ENCODE peak calls at places on chromosomes 2 and 18, in six cellular contexts. G is GM23248, Z is HCT116, R is GM23338, A is neural progenitor cell, S is MM.1S. B is an unnamed sample.
A peak's percentile ranks its signal among the peaks of the same experiment; 100 is the strongest.

GRCh38 chr2:106284255-106284654 is 90.2 kb upstream of the UXS1 start:
- DNase-seq in G (no peak), Z (no peak), R (no peak), A (no peak), S (no peak), B (no peak)

GRCh38 chr2:172927381-172928357 is 148.0 kb upstream of the MAP3K20 start:
- DNase-seq in G (peak; percentile 70), Z (no peak), R (no peak), A (no peak), S (peak; percentile 38), B (peak; percentile 58)

GRCh38 chr2:109702250-109702985 is 88.3 kb downstream of the SOWAHC start:
- DNase-seq in G (peak; percentile 93), Z (peak; percentile 22), R (no peak), A (no peak), S (no peak), B (no peak)

GRCh38 chr2:151991010-151991409 is 107.8 kb downstream of the CACNB4 start:
- DNase-seq in G (no peak), Z (no peak), R (no peak), A (no peak), S (no peak), B (no peak)

GRCh38 chr2:180644709-180645108 is 335.7 kb upstream of the UBE2E3 start:
- DNase-seq in G (peak; percentile 71), Z (no peak), R (no peak), A (no peak), S (no peak), B (no peak)

GRCh38 chr2:10912076-10912731 is 470 bp downstream of the KCNF1 start:
- DNase-seq in G (peak; percentile 42), Z (no peak), R (peak; percentile 37), A (peak; percentile 35), S (no peak), B (peak; percentile 26)

GRCh38 chr2:165655653-165656052 is 138.4 kb downstream of the GALNT3 start:
- DNase-seq in G (no peak), Z (no peak), R (no peak), A (no peak), S (no peak), B (no peak)

GRCh38 chr2:191012845-191013616 is 940 bp downstream of the STAT1 start:
- DNase-seq in G (peak; percentile 58), Z (no peak), R (no peak), A (no peak), S (no peak), B (peak; percentile 30)

GRCh38 chr2:197171582-197171981 is 139.0 kb downstream of the ANKRD44 start:
- DNase-seq in G (no peak), Z (no peak), R (no peak), A (no peak), S (no peak), B (no peak)

GRCh38 chr2:160657206-160657605 is 163.6 kb upstream of the RBMS1 start:
- DNase-seq in G (peak; percentile 64), Z (no peak), R (no peak), A (peak; percentile 26), S (no peak), B (no peak)
- TF ChIP-seq EZH2phosphoT487 in G (no peak), Z (no peak), R (no peak), A (no peak), S (no peak), B (no peak)

GRCh38 chr2:174338626-174339570 is 4.1 kb downstream of the SP9 start:
- DNase-seq in G (no peak), Z (no peak), R (peak; percentile 87), A (peak; percentile 79), S (no peak), B (no peak)

GRCh38 chr2:174341301-174341994 is 6.7 kb downstream of the SP9 start:
- DNase-seq in G (peak; percentile 86), Z (peak; percentile 58), R (peak; percentile 81), A (peak; percentile 91), S (peak; percentile 89), B (peak; percentile 92)

GRCh38 chr2:174340400-174341300 is 5.9 kb downstream of the SP9 start:
- DNase-seq in G (no peak), Z (no peak), R (peak; percentile 72), A (peak; percentile 85), S (no peak), B (peak; percentile 27)

GRCh38 chr2:174339571-174339966 is 4.8 kb downstream of the SP9 start:
- DNase-seq in G (no peak), Z (no peak), R (no peak), A (no peak), S (no peak), B (no peak)

DNA sequence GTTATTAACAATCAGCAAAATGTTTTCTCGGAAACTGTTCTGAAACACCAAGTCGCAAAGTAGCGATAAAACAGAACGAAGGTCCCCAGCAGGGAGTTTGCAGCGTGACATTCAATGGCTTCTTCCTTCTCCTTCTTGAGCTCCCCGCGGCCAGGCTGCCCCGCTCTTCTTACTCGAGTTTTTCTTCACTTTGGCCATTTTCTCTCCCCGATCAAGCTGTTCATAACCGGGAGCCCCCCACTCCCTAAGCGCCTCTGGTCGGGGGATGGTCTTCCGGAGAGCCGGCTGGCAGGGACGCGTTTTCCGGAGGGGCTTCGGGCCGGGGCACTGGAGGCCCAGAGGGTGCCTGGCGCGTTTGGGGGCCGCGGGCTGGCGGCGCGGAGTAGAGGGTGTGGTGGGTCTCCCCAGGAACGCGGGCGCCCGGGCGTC is 5.2 kb downstream of the SP9 start:
- DNase-seq in G (no peak), Z (no peak), R (peak; percentile 53), A (peak; percentile 67), S (no peak), B (no peak)
- TF ChIP-seq EZH2 in G (no peak), Z (no peak), R (peak; percentile 95), A (peak; percentile 88), S (no peak), B (peak; percentile 100)

GRCh38 chr18:61419763-61420162 is 86.5 kb downstream of the CDH20 start:
- DNase-seq in G (no peak), Z (no peak), R (no peak), A (no peak), S (no peak), B (no peak)
- TF ChIP-seq EZH2phosphoT487 in G (no peak), Z (no peak), R (no peak), A (no peak), S (no peak), B (no peak)

GRCh38 chr2:237279012-237279768 is 134.8 kb downstream of the COL6A3 start:
- DNase-seq in G (peak; percentile 13), Z (no peak), R (no peak), A (no peak), S (no peak), B (no peak)
- TF ChIP-seq EZH2 in G (no peak), Z (no peak), R (no peak), A (no peak), S (no peak), B (no peak)

GRCh38 chr2:110978871-110979833 is 141.6 kb upstream of the BCL2L11 start:
- DNase-seq in G (no peak), Z (no peak), R (no peak), A (no peak), S (no peak), B (no peak)
- TF ChIP-seq EZH2phosphoT487 in G (no peak), Z (no peak), R (no peak), A (no peak), S (no peak), B (no peak)

GRCh38 chr18:25351280-25351772 is 640 bp downstream of the ZNF521 start:
- DNase-seq in G (peak; percentile 40), Z (no peak), R (no peak), A (peak; percentile 55), S (peak; percentile 17), B (no peak)

GRCh38 chr18:25349926-25350560 is 1.9 kb downstream of the ZNF521 start:
- DNase-seq in G (peak; percentile 64), Z (no peak), R (peak; percentile 68), A (peak; percentile 74), S (peak; percentile 33), B (peak; percentile 31)

GRCh38 chr18:25350561-25351201 is 1.3 kb downstream of the ZNF521 start:
- DNase-seq in G (peak; percentile 84), Z (no peak), R (peak; percentile 44), A (peak; percentile 74), S (peak; percentile 84), B (peak; percentile 70)

GRCh38 chr18:25348361-25349130 is 3.4 kb downstream of the ZNF521 start:
- DNase-seq in G (no peak), Z (no peak), R (no peak), A (no peak), S (no peak), B (no peak)

GRCh38 chr18:25349131-25349925 is 2.6 kb downstream of the ZNF521 start:
- DNase-seq in G (peak; percentile 72), Z (no peak), R (peak; percentile 67), A (peak; percentile 72), S (peak; percentile 41), B (peak; percentile 31)
- TF ChIP-seq EZH2 in G (no peak), Z (no peak), R (peak; percentile 49), A (no peak), S (no peak), B (peak; percentile 51)

GRCh38 chr2:175709248-175709647 is 292.8 kb downstream of the LNPK start:
- DNase-seq in G (no peak), Z (no peak), R (peak; percentile 23), A (no peak), S (no peak), B (no peak)
- TF ChIP-seq EZH2phosphoT487 in G (no peak), Z (no peak), R (no peak), A (no peak), S (no peak), B (no peak)

GRCh38 chr2:118842687-118843491 is 4.6 kb downstream of the EN1 start:
- DNase-seq in G (no peak), Z (no peak), R (peak; percentile 64), A (peak; percentile 64), S (no peak), B (no peak)

GRCh38 chr2:118843492-118844132 is 3.8 kb downstream of the EN1 start:
- DNase-seq in G (no peak), Z (no peak), R (no peak), A (peak; percentile 27), S (no peak), B (no peak)

GRCh38 chr2:118845843-118846666 is 1.4 kb downstream of the EN1 start:
- DNase-seq in G (peak; percentile 77), Z (no peak), R (peak; percentile 57), A (peak; percentile 54), S (no peak), B (no peak)

GRCh38 chr2:118845005-118845842 is 2.2 kb downstream of the EN1 start:
- DNase-seq in G (peak; percentile 76), Z (no peak), R (peak; percentile 51), A (peak; percentile 59), S (no peak), B (no peak)

DNA sequence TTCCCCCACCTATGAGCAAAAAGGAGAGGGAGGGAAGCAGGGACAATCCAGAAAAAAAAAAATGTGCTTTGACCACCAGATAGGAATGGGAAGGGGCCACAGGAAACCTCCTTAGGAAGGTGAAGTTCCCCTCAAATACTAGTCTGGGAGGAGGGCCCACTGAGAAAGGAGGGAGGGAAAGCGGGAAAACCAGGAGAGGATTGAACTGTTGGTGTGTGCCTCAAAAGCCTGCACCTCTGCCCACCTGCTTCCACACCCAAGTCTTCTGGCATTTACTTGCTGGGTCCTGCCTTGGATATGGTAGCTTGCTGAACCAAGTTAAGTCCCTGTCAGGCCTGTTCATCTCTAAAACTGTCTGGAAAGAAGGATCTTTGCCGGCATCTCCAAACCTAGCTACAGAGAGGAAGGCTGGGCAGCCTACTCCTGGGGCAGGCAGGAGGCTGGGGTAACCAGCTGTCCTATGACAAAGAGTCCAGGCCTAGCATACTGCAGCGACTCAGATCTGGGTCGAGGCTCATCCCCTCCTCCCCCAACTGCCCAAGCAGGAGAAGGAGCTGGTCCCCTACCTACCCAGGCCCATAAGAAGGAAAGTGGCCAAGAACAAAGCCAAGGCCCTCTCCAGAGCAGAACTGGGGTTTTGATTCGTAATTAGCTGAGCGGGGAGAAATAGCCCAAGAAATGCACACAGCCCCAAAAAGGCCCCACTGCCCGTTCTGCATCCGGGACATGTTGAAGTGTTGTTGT is 3.0 kb downstream of the EN1 start:
- DNase-seq in G (peak; percentile 71), Z (no peak), R (peak; percentile 70), A (peak; percentile 26), S (no peak), B (no peak)
- TF ChIP-seq EZH2 in G (no peak), Z (no peak), R (peak; percentile 86), A (no peak), S (no peak), B (no peak)